ENCODE peak calls at places on chromosome 15, in four cellular contexts. R, M, A and Q are unnamed samples.

GRCh38 chr15:40825661-40826088 is 2.8 kb downstream of the PPP1R14D start:
- DNase-seq in R (no peak), M (no peak), A (no peak), Q (no peak)

GRCh38 chr15:37101634-37102314 is 1.4 kb upstream of the MEIS2 start:
- DNase-seq in R (no peak), M (peak; percentile 83), A (no peak), Q (no peak)

GRCh38 chr15:69305204-69305931 is 6.7 kb downstream of the PAQR5 start:
- DNase-seq in R (no peak), M (no peak), A (peak; percentile 21), Q (no peak)

GRCh38 chr15:89814112-89814742 is 425 bp downstream of the ANPEP start:
- DNase-seq in R (no peak), M (no peak), A (no peak), Q (no peak)

GRCh38 chr15:36884404-36885335 is 215.7 kb downstream of the MEIS2 start:
- DNase-seq in R (no peak), M (no peak), A (no peak), Q (no peak)

GRCh38 chr15:41561777-41562145 is 2.7 kb downstream of the TYRO3 start:
- DNase-seq in R (no peak), M (peak; percentile 55), A (no peak), Q (no peak)

GRCh38 chr15:87349181-87349580 is 907.4 kb downstream of the NTRK3 start:
- DNase-seq in R (no peak), M (no peak), A (no peak), Q (no peak)

GRCh38 chr15:29818141-29818540 is 4.1 kb downstream of the TJP1 start:
- DNase-seq in R (no peak), M (no peak), A (no peak), Q (no peak)

GRCh38 chr15:76964157-76964556 is 30.8 kb upstream of the PSTPIP1 start:
- DNase-seq in R (no peak), M (no peak), A (no peak), Q (no peak)

GRCh38 chr15:56869573-56869972 is 48.9 kb upstream of the TCF12 start:
- DNase-seq in R (no peak), M (peak; percentile 34), A (no peak), Q (no peak)

GRCh38 chr15:77616072-77616471 is 16.6 kb downstream of the LINGO1 start:
- DNase-seq in R (no peak), M (no peak), A (no peak), Q (no peak)

GRCh38 chr15:64452988-64453688 is 7.2 kb upstream of the ZNF609 start:
- DNase-seq in R (no peak), M (peak; percentile 40), A (no peak), Q (no peak)

GRCh38 chr15:88337993-88338392 is 81.5 kb upstream of the NTRK3 start:
- DNase-seq in R (no peak), M (no peak), A (no peak), Q (no peak)

GRCh38 chr15:39411102-39411989 is 169.5 kb upstream of the THBS1 start:
- DNase-seq in R (no peak), M (no peak), A (no peak), Q (no peak)

GRCh38 chr15:41799488-41799805 is 25.2 kb downstream of the MAPKBP1 start:
- DNase-seq in R (no peak), M (no peak), A (no peak), Q (no peak)

GRCh38 chr15:49656734-49657133 is 35.9 kb downstream of the DTWD1 start:
- DNase-seq in R (no peak), M (no peak), A (no peak), Q (no peak)

GRCh38 chr15:76576526-76577279 is 240.1 kb downstream of the ISL2 start:
- DNase-seq in R (no peak), M (peak; percentile 68), A (no peak), Q (no peak)

GRCh38 chr15:63505842-63506222 is 1.4 kb downstream of the USP3 start:
- DNase-seq in R (no peak), M (no peak), A (no peak), Q (no peak)

GRCh38 chr15:35606345-35606744 is 60.4 kb upstream of the DPH6 start:
- DNase-seq in R (no peak), M (no peak), A (no peak), Q (no peak)

GRCh38 chr15:99507016-99507731 is 58.6 kb upstream of the MEF2A start:
- DNase-seq in R (no peak), M (peak; percentile 79), A (no peak), Q (no peak)

GRCh38 chr15:73965094-73965729 is 26.9 kb downstream of the STOML1 start:
- DNase-seq in R (no peak), M (no peak), A (no peak), Q (no peak)

GRCh38 chr15:55770808-55771207 is 27.9 kb upstream of the PRTG start:
- DNase-seq in R (no peak), M (no peak), A (no peak), Q (no peak)

GRCh38 chr15:24068102-24068501 is 381.0 kb upstream of the NDN start:
- DNase-seq in R (no peak), M (no peak), A (no peak), Q (no peak)

GRCh38 chr15:43118829-43119228 is 13.0 kb upstream of the UBR1 start:
- DNase-seq in R (no peak), M (no peak), A (no peak), Q (no peak)

GRCh38 chr15:93942140-93942808 is 289.1 kb upstream of the MCTP2 start:
- DNase-seq in R (no peak), M (no peak), A (no peak), Q (no peak)

GRCh38 chr15:100158368-100158767 is 183.4 kb downstream of the ADAMTS17 start:
- DNase-seq in R (no peak), M (no peak), A (no peak), Q (no peak)

GRCh38 chr15:38041576-38041975 is 107.1 kb downstream of the TMCO5A start:
- DNase-seq in R (no peak), M (no peak), A (no peak), Q (no peak)

GRCh38 chr15:42171122-42171521 is 14.7 kb upstream of the PLA2G4F start:
- DNase-seq in R (no peak), M (no peak), A (no peak), Q (no peak)

GRCh38 chr15:78917888-78918287 is 27.0 kb downstream of the CTSH start:
- DNase-seq in R (no peak), M (no peak), A (no peak), Q (no peak)

GRCh38 chr15:42130246-42130986 is 26.0 kb downstream of the PLA2G4F start:
- DNase-seq in R (no peak), M (no peak), A (no peak), Q (no peak)

GRCh38 chr15:85778107-85778776 is 16.5 kb downstream of the KLHL25 start:
- DNase-seq in R (no peak), M (no peak), A (no peak), Q (no peak)

GRCh38 chr15:33675246-33675645 is 293.1 kb upstream of the CHRM5 start:
- DNase-seq in R (peak; percentile 27), M (no peak), A (no peak), Q (no peak)

GRCh38 chr15:90062023-90062728 is 40.1 kb downstream of the IDH2 start:
- DNase-seq in R (peak; percentile 72), M (peak; percentile 69), A (peak; percentile 77), Q (no peak)

GRCh38 chr15:39077998-39078397 is 502.9 kb upstream of the THBS1 start:
- DNase-seq in R (no peak), M (no peak), A (no peak), Q (no peak)

GRCh38 chr15:66502491-66502890 is 2.2 kb downstream of the RPL4 start:
- DNase-seq in R (no peak), M (no peak), A (no peak), Q (no peak)
- H3K4me3 ChIP-seq in R (no peak overlapping the region), M (no peak overlapping the region), A (peak overlapping the region; percentile 98), Q (peak overlapping the region; percentile 100)

GRCh38 chr15:70794596-70795310 is 31.4 kb upstream of the UACA start:
- DNase-seq in R (no peak), M (no peak), A (no peak), Q (no peak)
- H3K27ac ChIP-seq in R (no peak overlapping the region), M (peak overlapping the region; percentile 86), A (no peak overlapping the region), Q (no peak overlapping the region)

DNA sequence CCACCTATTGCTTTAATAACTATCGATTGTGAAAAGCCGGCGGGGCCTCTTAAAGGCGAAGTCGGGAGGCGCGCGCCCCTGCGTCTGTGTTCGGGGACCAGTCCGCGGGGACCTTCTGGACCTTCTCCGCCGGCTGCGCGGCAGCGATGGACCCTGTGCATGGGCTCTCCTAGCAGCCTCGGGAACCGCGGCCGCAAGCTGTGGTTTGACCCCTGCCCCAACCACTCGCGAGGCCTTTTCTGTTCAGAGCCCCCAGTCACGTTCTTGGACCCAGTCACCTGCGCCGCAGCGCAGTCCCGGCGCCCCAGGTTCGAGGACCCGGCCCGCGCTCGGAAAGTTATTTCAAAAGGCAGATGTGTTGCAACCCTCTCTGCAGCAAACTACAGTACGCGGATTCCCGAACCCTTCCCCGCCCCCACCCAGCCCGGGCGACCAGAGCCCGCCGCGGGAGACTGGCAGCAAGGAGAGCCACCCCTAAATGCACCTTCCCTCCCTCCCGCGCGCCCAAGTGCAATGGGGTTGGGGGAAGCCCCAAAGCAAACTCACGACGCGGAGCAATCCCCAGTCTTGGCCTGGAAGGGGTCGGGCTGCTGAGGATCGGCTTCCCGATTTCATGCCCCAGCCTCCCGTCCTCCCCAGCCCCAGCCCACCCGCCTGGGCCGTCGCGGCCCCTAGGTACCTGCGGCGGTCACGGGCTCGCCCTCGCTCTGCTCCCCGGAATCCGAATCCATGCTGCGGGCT is 671 bp downstream of the TNFAIP8L3 start:
- DNase-seq in R (no peak), M (no peak), A (no peak), Q (no peak)
- H3K4me3 ChIP-seq in R (peak overlapping the region; percentile 66), M (peak overlapping the region; percentile 62), A (peak overlapping the region; percentile 67), Q (peak overlapping the region; percentile 63)

GRCh38 chr15:81302605-81303204 is 21.2 kb downstream of the STARD5 start:
- DNase-seq in R (no peak), M (no peak), A (no peak), Q (no peak)
- H3K27ac ChIP-seq in R (no peak overlapping the region), M (peak overlapping the region; percentile 47), A (no peak overlapping the region), Q (no peak overlapping the region)

DNA sequence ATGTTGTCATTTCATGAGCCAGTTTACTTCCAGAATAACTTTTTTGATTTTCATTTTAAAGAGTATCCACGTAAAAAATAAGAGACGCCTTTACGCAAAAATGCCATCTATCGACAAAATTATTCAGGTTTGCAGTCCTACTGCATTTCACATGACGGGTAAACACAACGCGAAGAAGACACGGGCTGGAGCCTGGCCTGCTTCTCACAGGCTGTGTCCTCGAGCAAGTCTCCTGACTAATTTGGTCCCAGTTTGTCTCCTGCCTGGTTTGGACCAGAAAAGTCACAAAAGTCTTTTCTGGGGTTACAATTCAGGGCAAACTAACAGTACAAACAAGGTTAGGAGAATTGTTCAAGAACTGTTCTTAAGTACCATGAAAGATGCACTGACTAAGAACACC is 51.7 kb downstream of the CHSY1 start:
- DNase-seq in R (no peak), M (no peak), A (no peak), Q (no peak)
- H3K4me3 ChIP-seq in R (no peak overlapping the region), M (no peak overlapping the region), A (no peak overlapping the region), Q (no peak overlapping the region)

GRCh38 chr15:61256231-61256630 is 27.1 kb upstream of the RORA start:
- DNase-seq in R (no peak), M (no peak), A (no peak), Q (no peak)
- H3K27ac ChIP-seq in R (no peak overlapping the region), M (no peak overlapping the region), A (no peak overlapping the region), Q (no peak overlapping the region)

DNA sequence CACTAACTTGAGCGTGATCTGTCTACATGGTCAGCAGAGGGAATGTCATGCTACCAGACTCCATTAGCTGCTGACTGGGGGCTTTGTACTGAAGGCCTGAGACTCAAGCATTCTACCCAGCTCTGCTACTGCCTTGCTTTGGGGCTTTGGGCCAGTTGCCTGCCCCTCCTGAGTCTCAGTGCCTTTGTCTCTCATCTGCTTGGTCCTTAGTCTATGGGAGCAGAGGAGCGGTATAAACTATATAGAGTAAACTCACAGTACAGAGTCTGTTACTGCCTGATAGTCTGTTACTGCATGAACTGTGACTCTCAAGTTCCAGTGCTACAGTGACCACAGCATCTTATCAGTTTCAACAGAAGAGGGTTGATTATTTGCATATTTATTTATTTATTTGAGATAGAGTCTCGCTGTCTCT is 38.5 kb upstream of the C15orf39 start:
- DNase-seq in R (no peak), M (no peak), A (no peak), Q (no peak)
- H3K4me3 ChIP-seq in R (no peak overlapping the region), M (no peak overlapping the region), A (no peak overlapping the region), Q (no peak overlapping the region)